ENCODE peak calls at places on chromosomes 13 and 19, in nine cellular contexts. D is hepatocyte; O is left kidney; B is NCI-H774; J is kidney glomerular epithelial cell; I is activated CD4-positive, alpha-beta T cell treated with anti-CD3 and anti-CD28 coated beads, Interleukin-2, amount 50 U/mL, for 48 hours; H is amniotic stem cell; P is NCI-H1694 treated with DMSO at 0.1 percent for 48 hours; C is NCI-H226. Q is an unnamed sample.

GRCh38 chr13:113969973-113970611 is 3.8 kb downstream of the C13orf46 start:
- DNase-seq in D (no peak), O (no peak), B (no peak), J (no peak), I (no peak), H (no peak), P (no peak), C (no peak), Q (no peak)

GRCh38 chr13:64810701-64811258 is 2419.4 kb downstream of the PCDH9 start:
- DNase-seq in D (no peak), O (no peak), B (no peak), J (no peak), I (no peak), H (no peak), P (no peak), C (no peak), Q (peak; percentile 65)

GRCh38 chr13:39311619-39312018 is 273.4 kb downstream of the NHLRC3 start:
- DNase-seq in D (no peak), O (no peak), B (no peak), J (no peak), I (no peak), H (no peak), P (no peak), C (peak; percentile 29), Q (no peak)

GRCh38 chr19:5435642-5436017 is 19.6 kb upstream of the ZNRF4 start:
- DNase-seq in D (no peak), O (no peak), B (no peak), J (no peak), I (no peak), H (no peak), P (no peak), C (no peak), Q (no peak)

GRCh38 chr13:79231887-79232286 is 174.2 kb downstream of the RBM26 start:
- DNase-seq in D (no peak), O (no peak), B (no peak), J (no peak), I (no peak), H (no peak), P (no peak), C (no peak), Q (no peak)

GRCh38 chr19:45451181-45451849 is 16.5 kb upstream of the FOSB start:
- DNase-seq in D (peak; percentile 62), O (peak; percentile 78), B (no peak), J (peak; percentile 52), I (peak; percentile 43), H (no peak), P (no peak), C (no peak), Q (peak; percentile 29)

GRCh38 chr19:51572908-51573307 is 1.8 kb downstream of the ZNF175 start:
- DNase-seq in D (no peak), O (no peak), B (no peak), J (peak; percentile 42), I (no peak), H (no peak), P (no peak), C (peak; percentile 22), Q (peak; percentile 71)

GRCh38 chr19:54662730-54663129 is at the start of gene LILRB4:
- DNase-seq in D (no peak), O (no peak), B (no peak), J (no peak), I (no peak), H (no peak), P (no peak), C (no peak), Q (no peak)

GRCh38 chr13:113075711-113076110 is 29.9 kb upstream of the F7 start:
- DNase-seq in D (no peak), O (no peak), B (no peak), J (no peak), I (no peak), H (no peak), P (no peak), C (no peak), Q (no peak)

GRCh38 chr19:37817180-37817911 is 38.0 kb upstream of the ZNF573 start:
- DNase-seq in D (peak; percentile 78), O (peak; percentile 95), B (peak; percentile 7), J (no peak), I (peak; percentile 15), H (no peak), P (no peak), C (no peak), Q (peak; percentile 15)

GRCh38 chr13:27293051-27293691 is 22.5 kb downstream of the RASL11A start:
- DNase-seq in D (no peak), O (no peak), B (no peak), J (no peak), I (no peak), H (no peak), P (no peak), C (no peak), Q (no peak)

GRCh38 chr19:12237143-12237839 is 57.4 kb downstream of the ZNF44 start:
- DNase-seq in D (no peak), O (peak; percentile 41), B (no peak), J (no peak), I (no peak), H (no peak), P (no peak), C (no peak), Q (no peak)

GRCh38 chr19:14432817-14433453 is at the start of gene PKN1:
- DNase-seq in D (peak; percentile 84), O (peak; percentile 87), B (peak; percentile 68), J (no peak), I (peak; percentile 69), H (no peak), P (peak; percentile 25), C (peak; percentile 7), Q (peak; percentile 21)

GRCh38 chr19:52963229-52963760 is 614 bp upstream of the ZNF816 start:
- DNase-seq in D (peak; percentile 44), O (peak; percentile 76), B (no peak), J (peak; percentile 29), I (peak; percentile 14), H (no peak), P (no peak), C (no peak), Q (no peak)

GRCh38 chr13:53137777-53138176 is 109.2 kb downstream of the OLFM4 start:
- DNase-seq in D (peak; percentile 63), O (no peak), B (no peak), J (no peak), I (no peak), H (no peak), P (no peak), C (peak; percentile 3), Q (no peak)

GRCh38 chr19:47749326-47749725 is 4.0 kb downstream of the NOP53 start:
- DNase-seq in D (no peak), O (no peak), B (no peak), J (no peak), I (no peak), H (no peak), P (no peak), C (no peak), Q (no peak)

GRCh38 chr13:73088332-73088935 is 29.6 kb downstream of the KLF5 start:
- DNase-seq in D (no peak), O (no peak), B (no peak), J (no peak), I (no peak), H (no peak), P (no peak), C (no peak), Q (no peak)

GRCh38 chr19:2720777-2721569 is at the start of gene DIRAS1:
- DNase-seq in D (no peak), O (peak; percentile 57), B (no peak), J (no peak), I (no peak), H (no peak), P (no peak), C (no peak), Q (no peak)

GRCh38 chr19:42529248-42529764 is 1.0 kb upstream of the CEACAM1 start:
- DNase-seq in D (peak; percentile 78), O (peak; percentile 81), B (no peak), J (no peak), I (peak; percentile 79), H (no peak), P (no peak), C (peak; percentile 35), Q (peak; percentile 57)

GRCh38 chr13:36509369-36509768 is 77.1 kb downstream of the CCNA1 start:
- DNase-seq in D (no peak), O (no peak), B (no peak), J (no peak), I (no peak), H (no peak), P (no peak), C (no peak), Q (no peak)

GRCh38 chr13:36858285-36858684 is 39.3 kb downstream of the RFXAP start:
- DNase-seq in D (peak; percentile 77), O (peak; percentile 85), B (peak; percentile 23), J (peak; percentile 72), I (no peak), H (peak; percentile 23), P (peak; percentile 67), C (peak; percentile 2), Q (peak; percentile 68)

GRCh38 chr13:49733181-49733951 is 42.1 kb upstream of the EBPL start:
- DNase-seq in D (peak; percentile 22), O (peak; percentile 2), B (no peak), J (no peak), I (no peak), H (no peak), P (no peak), C (no peak), Q (peak; percentile 2)

GRCh38 chr19:28472843-28473242 is 740.1 kb downstream of the UQCRFS1 start:
- DNase-seq in D (no peak), O (no peak), B (no peak), J (no peak), I (no peak), H (no peak), P (no peak), C (no peak), Q (no peak)

GRCh38 chr19:30046522-30046921 is 104.5 kb downstream of the URI1 start:
- DNase-seq in D (no peak), O (peak; percentile 67), B (no peak), J (peak; percentile 54), I (no peak), H (no peak), P (peak; percentile 10), C (no peak), Q (no peak)

GRCh38 chr19:45159971-45160324 is 834 bp downstream of the NKPD1 start:
- DNase-seq in D (no peak), O (no peak), B (no peak), J (no peak), I (no peak), H (no peak), P (no peak), C (no peak), Q (no peak)

GRCh38 chr19:6616011-6616410 is 25.1 kb upstream of the CD70 start:
- DNase-seq in D (no peak), O (no peak), B (no peak), J (no peak), I (peak; percentile 50), H (no peak), P (no peak), C (peak; percentile 40), Q (no peak)

GRCh38 chr19:16584825-16585801 is 12.9 kb upstream of the SLC35E1 start:
- DNase-seq in D (no peak), O (no peak), B (no peak), J (no peak), I (peak; percentile 24), H (no peak), P (no peak), C (no peak), Q (no peak)

GRCh38 chr13:90701264-90701663 is 646.2 kb upstream of the MIR17HG start:
- DNase-seq in D (no peak), O (no peak), B (no peak), J (no peak), I (no peak), H (no peak), P (no peak), C (no peak), Q (no peak)

Q was measured in endothelial cell of umbilical vein.